ENCODE peak calls at places on chromosomes 11 and 22, in five cellular contexts. One of them, this sample, is unnamed. For H3K4me1, the result is how much of the 10 kb centered on the place peaks cover.

GRCh38 chr11:47950396-47950795 is 30.0 kb upstream of the PTPRJ start:
- DNase-seq in K562: no peak
- DNase-seq in A549: no peak
- DNase-seq in HepG2: no peak
- DNase-seq in GM12878: peak
- DNase-seq in this sample: no peak

GRCh38 chr11:116035972-116036371 is 531.8 kb upstream of the CADM1 start:
- DNase-seq in HepG2: no peak
- DNase-seq in A549: no peak
- DNase-seq in K562: no peak
- DNase-seq in GM12878: no peak
- DNase-seq in this sample: no peak

GRCh38 chr11:70466596-70466995 is 68.3 kb downstream of the CTTN start:
- DNase-seq in HepG2: no peak
- DNase-seq in K562: no peak
- DNase-seq in A549: no peak
- DNase-seq in GM12878: no peak
- DNase-seq in this sample: no peak

GRCh38 chr11:131027501-131027900 is 111.2 kb upstream of the SNX19 start:
- DNase-seq in K562: no peak
- DNase-seq in GM12878: no peak
- DNase-seq in HepG2: no peak
- DNase-seq in A549: no peak
- DNase-seq in this sample: no peak

GRCh38 chr22:37383342-37383741 is 43.9 kb downstream of the ELFN2 start:
- DNase-seq in GM12878: no peak
- DNase-seq in A549: no peak
- DNase-seq in HepG2: no peak
- DNase-seq in K562: no peak
- DNase-seq in this sample: no peak

GRCh38 chr11:70860855-70861254 is 391.5 kb downstream of the SHANK2 start:
- DNase-seq in A549: no peak
- DNase-seq in K562: no peak
- DNase-seq in HepG2: no peak
- DNase-seq in GM12878: no peak
- DNase-seq in this sample: no peak

GRCh38 chr11:66543263-66544107 is 2.4 kb downstream of the ZDHHC24 start:
- DNase-seq in A549: no peak
- DNase-seq in K562: no peak
- DNase-seq in GM12878: peak
- DNase-seq in HepG2: no peak
- DNase-seq in this sample: peak

GRCh38 chr22:50626856-50627451 is 998 bp downstream of the ARSA start:
- DNase-seq in K562: no peak
- DNase-seq in GM12878: no peak
- DNase-seq in A549: no peak
- DNase-seq in HepG2: no peak
- DNase-seq in this sample: no peak

GRCh38 chr11:6629892-6630631 is 10.8 kb upstream of the TPP1 start:
- DNase-seq in K562: no peak
- DNase-seq in GM12878: no peak
- DNase-seq in A549: no peak
- DNase-seq in HepG2: no peak
- DNase-seq in this sample: no peak

GRCh38 chr22:17647996-17648395 is 9.4 kb downstream of the BCL2L13 start:
- DNase-seq in A549: no peak
- DNase-seq in GM12878: no peak
- DNase-seq in K562: no peak
- DNase-seq in HepG2: no peak
- DNase-seq in this sample: no peak

GRCh38 chr11:11636671-11637070 is 14.9 kb upstream of the GALNT18 start:
- DNase-seq in K562: no peak
- DNase-seq in A549: no peak
- DNase-seq in GM12878: no peak
- DNase-seq in HepG2: no peak
- DNase-seq in this sample: no peak

GRCh38 chr22:33909075-33909458 is 11.2 kb downstream of the LARGE1 start:
- DNase-seq in K562: no peak
- DNase-seq in HepG2: peak
- DNase-seq in GM12878: no peak
- DNase-seq in A549: no peak
- DNase-seq in this sample: no peak

GRCh38 chr22:23393721-23394320 is 186.3 kb downstream of the IGLL1 start:
- DNase-seq in K562: no peak
- DNase-seq in GM12878: no peak
- DNase-seq in HepG2: no peak
- DNase-seq in A549: no peak
- DNase-seq in this sample: no peak

GRCh38 chr22:45880732-45881523 is 96.0 kb downstream of the WNT7B start:
- DNase-seq in GM12878: no peak
- DNase-seq in A549: no peak
- DNase-seq in HepG2: no peak
- DNase-seq in K562: no peak
- DNase-seq in this sample: no peak

GRCh38 chr11:114673661-114674060 is 4.7 kb upstream of the NXPE2 start:
- DNase-seq in HepG2: no peak
- DNase-seq in A549: no peak
- DNase-seq in K562: no peak
- DNase-seq in GM12878: no peak
- DNase-seq in this sample: no peak

GRCh38 chr11:132220464-132220863 is 850.0 kb downstream of the NTM start:
- DNase-seq in HepG2: no peak
- DNase-seq in A549: no peak
- DNase-seq in K562: no peak
- DNase-seq in GM12878: no peak
- DNase-seq in this sample: no peak

GRCh38 chr11:3160252-3161031 is 4.7 kb downstream of the OSBPL5 start:
- DNase-seq in HepG2: no peak
- DNase-seq in GM12878: no peak
- DNase-seq in A549: no peak
- DNase-seq in K562: no peak
- DNase-seq in this sample: peak

GRCh38 chr22:18095101-18095805 is 15.4 kb upstream of the TUBA8 start:
- DNase-seq in HepG2: no peak
- DNase-seq in GM12878: no peak
- DNase-seq in A549: no peak
- DNase-seq in K562: no peak
- DNase-seq in this sample: peak

GRCh38 chr11:97620012-97620411 is 1230.2 kb downstream of the JRKL start:
- DNase-seq in K562: no peak
- DNase-seq in A549: no peak
- DNase-seq in HepG2: no peak
- DNase-seq in GM12878: no peak
- DNase-seq in this sample: peak

GRCh38 chr11:65539401-65540289 is 14.8 kb downstream of the SCYL1 start:
- DNase-seq in A549: no peak
- DNase-seq in HepG2: no peak
- DNase-seq in K562: no peak
- DNase-seq in GM12878: no peak
- DNase-seq in this sample: no peak

GRCh38 chr22:46462726-46463371 is 74.6 kb downstream of the CELSR1 start:
- DNase-seq in GM12878: no peak
- DNase-seq in K562: peak
- DNase-seq in A549: peak
- DNase-seq in HepG2: no peak
- DNase-seq in this sample: no peak

DNA sequence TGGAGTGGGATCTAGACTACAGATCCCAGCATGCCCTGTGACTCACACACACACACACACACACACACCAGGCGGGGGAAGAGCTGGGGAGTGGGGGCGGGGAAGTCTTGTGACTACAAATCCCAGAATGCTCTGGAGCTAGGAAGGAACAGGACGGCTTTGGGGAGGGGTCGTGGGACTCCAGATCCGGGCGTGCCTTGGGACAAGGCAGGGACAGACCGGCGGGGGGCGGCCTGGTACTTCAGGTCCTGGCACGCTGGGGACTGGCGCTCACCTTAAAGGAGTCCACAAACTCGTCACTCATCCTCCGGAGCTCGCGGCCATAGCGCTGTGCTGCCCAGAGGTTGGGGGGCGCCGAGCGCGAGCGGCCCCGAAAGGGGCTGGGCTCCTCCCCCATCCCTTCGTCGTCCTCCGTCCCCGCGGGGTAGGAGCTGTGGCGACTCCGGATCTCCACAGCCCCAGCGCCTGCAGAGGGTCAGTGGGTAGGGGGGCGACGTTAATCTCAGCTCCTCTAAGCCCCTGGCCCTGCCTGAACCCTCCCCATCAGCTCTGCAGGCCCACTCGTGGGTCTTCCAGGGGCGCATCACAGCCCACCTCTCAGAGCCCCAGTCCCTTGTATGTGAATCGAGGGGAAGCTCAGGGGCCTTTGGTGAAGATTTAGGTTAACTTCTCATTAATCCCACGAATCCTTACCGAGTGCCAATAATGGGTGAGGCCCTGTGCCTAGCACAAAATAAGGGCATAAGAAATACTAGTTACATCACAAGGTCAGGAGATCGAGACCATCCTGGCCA is 12.9 kb downstream of the BAD start:
- DNase-seq in A549: peak
- DNase-seq in HepG2: peak
- DNase-seq in K562: peak
- DNase-seq in GM12878: peak
- DNase-seq in this sample: peak
- H3K4me1 ChIP-seq in A549: under half
- H3K4me1 ChIP-seq in HepG2: under half
- H3K4me1 ChIP-seq in K562: under half
- H3K4me1 ChIP-seq in GM12878: under half
- H3K4me1 ChIP-seq in this sample: under half

DNA sequence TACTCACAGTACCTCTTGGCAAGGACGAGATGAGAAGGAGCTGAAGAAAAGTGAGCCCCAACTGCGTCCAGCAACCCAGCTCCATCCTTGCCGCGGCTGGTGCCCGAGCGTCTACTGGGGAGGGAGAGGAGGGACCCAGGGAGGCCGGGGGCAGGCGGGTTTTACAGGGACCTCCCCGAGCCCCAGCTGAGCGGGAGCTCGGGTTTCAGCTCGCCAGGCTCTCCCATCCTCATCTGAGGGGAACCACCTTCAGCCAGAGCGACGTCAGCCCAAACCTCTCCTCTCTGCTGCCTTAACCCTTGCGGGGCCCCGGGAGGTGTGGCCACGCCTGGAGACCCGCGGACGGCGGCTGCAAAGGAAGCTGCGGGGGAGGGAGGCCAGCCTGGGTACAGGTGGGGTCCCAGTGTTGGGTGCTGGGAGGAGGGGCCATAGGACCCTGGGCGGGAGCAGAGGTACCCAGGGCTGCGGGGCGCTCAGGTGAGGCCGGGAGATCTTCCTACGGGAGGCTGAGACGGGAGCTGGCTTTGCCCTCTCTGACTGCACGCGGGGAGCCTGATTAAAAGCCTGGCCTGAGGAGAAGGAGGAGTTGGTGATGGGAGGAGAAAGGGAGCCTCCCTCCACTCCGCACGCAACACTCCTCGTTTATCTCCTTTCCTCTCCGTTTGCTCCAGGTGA is at the start of gene PAMR1:
- DNase-seq in K562: no peak
- DNase-seq in HepG2: no peak
- DNase-seq in GM12878: no peak
- DNase-seq in A549: no peak
- DNase-seq in this sample: no peak
- H3K4me3 ChIP-seq in K562: no peak
- H3K4me3 ChIP-seq in HepG2: no peak
- H3K4me3 ChIP-seq in GM12878: no peak
- H3K4me3 ChIP-seq in A549: no peak
- H3K4me3 ChIP-seq in this sample: no peak

DNA sequence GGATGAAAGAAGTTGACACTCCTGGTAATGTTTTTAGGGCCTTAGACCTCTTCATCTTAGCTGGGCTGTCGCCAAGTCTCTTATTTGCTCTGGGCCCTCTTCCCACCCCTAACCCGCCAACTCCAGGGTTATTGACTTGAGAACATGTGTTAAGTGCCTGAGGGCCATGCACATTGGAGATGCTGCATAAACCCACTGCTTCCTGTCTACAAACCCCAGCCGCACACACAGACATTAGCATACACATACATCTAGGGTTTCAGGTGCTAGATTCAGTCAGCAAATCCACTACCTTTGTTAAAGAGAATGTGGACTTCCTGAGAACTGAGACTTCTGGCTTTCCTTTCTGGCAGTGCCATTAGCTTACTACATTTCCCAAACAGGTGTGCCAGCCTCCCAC is 817 bp downstream of the PANX3 start:
- DNase-seq in K562: no peak
- DNase-seq in GM12878: no peak
- DNase-seq in A549: no peak
- DNase-seq in HepG2: no peak
- DNase-seq in this sample: no peak
- TF ChIP-seq MYC in K562: no peak
- TF ChIP-seq MYC in GM12878: no peak
- TF ChIP-seq MYC in A549: no peak
- TF ChIP-seq MYC in HepG2: no peak
- TF ChIP-seq MYC in this sample: no peak

GRCh38 chr11:68471360-68472340 is 11.1 kb downstream of the PPP6R3 start:
- DNase-seq in HepG2: no peak
- DNase-seq in K562: no peak
- DNase-seq in A549: no peak
- DNase-seq in GM12878: peak
- DNase-seq in this sample: no peak
- H3K4me1 ChIP-seq in HepG2: half or more
- H3K4me1 ChIP-seq in K562: under half
- H3K4me1 ChIP-seq in A549: under half
- H3K4me1 ChIP-seq in GM12878: half or more
- H3K4me1 ChIP-seq in this sample: under half

GRCh38 chr11:1763796-1764661 is at the start of gene CTSD:
- DNase-seq in K562: peak
- DNase-seq in A549: peak
- DNase-seq in HepG2: peak
- DNase-seq in GM12878: no peak
- DNase-seq in this sample: peak
- H3K4me3 ChIP-seq in K562: peak
- H3K4me3 ChIP-seq in A549: peak
- H3K4me3 ChIP-seq in HepG2: peak
- H3K4me3 ChIP-seq in GM12878: peak
- H3K4me3 ChIP-seq in this sample: peak

DNA sequence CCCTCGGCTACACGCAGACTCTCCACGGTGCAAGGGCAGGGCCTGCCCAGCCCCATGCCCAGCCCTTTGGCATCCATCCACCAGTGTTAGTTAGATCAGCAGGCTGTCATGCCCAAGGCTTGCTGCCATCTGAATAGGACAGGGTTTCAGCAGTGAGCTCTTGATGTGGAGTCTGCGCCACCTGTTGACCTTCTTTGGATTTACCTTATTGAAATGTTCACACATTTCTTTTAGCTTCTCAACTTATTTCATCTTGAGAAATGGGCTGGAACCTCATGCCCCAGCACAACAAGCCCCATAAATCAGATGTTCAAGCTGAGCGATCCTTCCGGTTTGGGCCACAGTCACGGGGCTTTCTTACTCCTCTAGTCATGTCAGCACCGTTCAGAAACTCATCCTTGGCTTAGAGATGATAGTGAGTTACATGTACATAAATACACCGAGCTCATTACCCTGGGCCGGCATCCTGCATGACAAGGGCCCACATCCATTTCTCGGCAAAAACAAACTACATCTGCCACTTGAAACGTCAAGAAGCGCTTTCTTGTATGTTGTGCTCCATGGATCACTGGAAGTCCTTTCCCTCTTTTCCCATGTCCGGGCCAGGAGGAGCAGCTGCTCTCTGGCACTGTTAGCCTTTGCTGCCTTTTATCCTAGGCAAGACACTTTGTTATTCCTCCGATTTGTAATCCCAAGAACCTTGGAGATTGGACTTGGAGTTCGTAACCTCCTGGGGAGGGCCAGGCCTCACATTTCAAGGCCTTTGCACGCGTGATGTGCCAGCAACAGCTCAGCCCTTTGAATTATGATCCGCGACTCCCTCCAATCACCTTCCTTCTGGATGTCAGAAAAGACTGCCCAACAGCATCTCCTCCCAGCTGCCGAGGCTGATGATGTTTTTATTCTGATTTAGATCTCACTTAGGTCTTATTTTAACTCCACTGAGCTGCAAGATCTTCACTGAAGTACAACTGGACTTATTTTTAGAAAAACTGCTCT is 61.9 kb downstream of the PARVB start:
- DNase-seq in HepG2: peak
- DNase-seq in K562: peak
- DNase-seq in A549: peak
- DNase-seq in GM12878: peak
- DNase-seq in this sample: peak
- TF ChIP-seq MYC in HepG2: no peak
- TF ChIP-seq MYC in K562: no peak
- TF ChIP-seq MYC in A549: no peak
- TF ChIP-seq MYC in GM12878: no peak
- TF ChIP-seq MYC in this sample: no peak

This sample was measured in endothelial cell of umbilical vein.